ENCODE peak calls at places on chromosomes 7 and 10, in nine cellular contexts. M, R, D, A, B, S, X, Q and L are unnamed samples.

GRCh38 chr7:24697416-24697815 is 59.8 kb downstream of the GSDME start:
- DNase-seq in M (no peak), R (no peak), D (no peak), A (no peak), B (no peak), S (no peak), X (no peak), Q (no peak), L (no peak)

GRCh38 chr7:75018570-75019364 is 54.3 kb downstream of the CASTOR2 start:
- DNase-seq in M (no peak), R (no peak), D (no peak), A (no peak), B (no peak), S (no peak), X (no peak), Q (no peak), L (no peak)

GRCh38 chr10:22874189-22874854 is 53.5 kb upstream of the ARMC3 start:
- DNase-seq in M (no peak), R (no peak), D (no peak), A (no peak), B (no peak), S (no peak), X (no peak), Q (no peak), L (no peak)

GRCh38 chr10:29324220-29324831 is 35.5 kb downstream of the LYZL1 start:
- DNase-seq in M (no peak), R (no peak), D (no peak), A (no peak), B (peak; percentile 57), S (no peak), X (no peak), Q (peak; percentile 63), L (no peak)

GRCh38 chr7:158282461-158283001 is 305.1 kb downstream of the PTPRN2 start:
- DNase-seq in M (no peak), R (no peak), D (no peak), A (no peak), B (no peak), S (no peak), X (no peak), Q (no peak), L (no peak)

GRCh38 chr10:27742926-27743735 is 2.5 kb downstream of the MKX start:
- DNase-seq in M (no peak), R (no peak), D (peak; percentile 33), A (no peak), B (peak; percentile 29), S (no peak), X (no peak), Q (peak; percentile 34), L (peak; percentile 58)

GRCh38 chr10:14623931-14624330 is 150.8 kb downstream of the FAM107B start:
- DNase-seq in M (no peak), R (no peak), D (no peak), A (no peak), B (no peak), S (no peak), X (no peak), Q (no peak), L (no peak)

GRCh38 chr10:72688208-72688651 is 3.7 kb upstream of the MCU start:
- DNase-seq in M (no peak), R (no peak), D (no peak), A (no peak), B (peak; percentile 97), S (no peak), X (no peak), Q (peak; percentile 87), L (no peak)

GRCh38 chr7:107609861-107610260 is 29.8 kb downstream of the BCAP29 start:
- DNase-seq in M (no peak), R (no peak), D (no peak), A (no peak), B (no peak), S (no peak), X (no peak), Q (no peak), L (no peak)